ENCODE peak calls at places on chromosomes 2 and 18, in ten cellular contexts. Q is stimulated activated CD8-positive, alpha-beta memory T cell treated with anti-CD3 and anti-CD28 coated beads, Interleukin-12 subunit alpha, Interleukin-12 subunit beta, amount 100 ng/mL, for 1 hour; W is AML-193; A is NCI-H1092 treated with DMSO at 0.1 percent for 48 hours; B is iris pigment epithelial cell; D is hippocampal formation; C is SJSA1; U is A172; Z is GM12892; E is activated CD8-positive, alpha-beta memory T cell treated with anti-CD3 and anti-CD28 coated beads, Interleukin-2, amount 50 U/mL, for 48 hours. J is an unnamed sample.
A peak's percentile ranks its signal among the peaks of the same experiment; 100 is the strongest.

GRCh38 chr18:65425366-65425765 is 325.4 kb upstream of the CDH7 start:
- DNase-seq in U (no peak), Q (no peak), W (no peak), D (no peak), Z (no peak), B (no peak), A (no peak), E (no peak), C (no peak), J (no peak)

GRCh38 chr2:21966139-21966538 is 842.4 kb downstream of the TDRD15 start:
- DNase-seq in Q (no peak), D (no peak), B (no peak), E (no peak), C (no peak), A (no peak), W (no peak), Z (no peak), U (no peak), J (no peak)

GRCh38 chr2:138274421-138275291 is 226.9 kb upstream of the SPOPL start:
- DNase-seq in A (no peak), U (peak; percentile 90), C (peak; percentile 43), D (no peak), E (no peak), W (no peak), Q (no peak), B (peak; percentile 47), Z (no peak), J (no peak)

GRCh38 chr2:233325814-233326213 is 18.2 kb downstream of the SAG start:
- DNase-seq in Z (no peak), A (no peak), Q (no peak), C (no peak), B (no peak), D (no peak), W (no peak), E (no peak), U (no peak), J (no peak)

GRCh38 chr2:142794850-142795249 is 82.6 kb upstream of the KYNU start:
- DNase-seq in A (no peak), Q (no peak), Z (no peak), E (no peak), B (no peak), W (no peak), D (no peak), C (no peak), U (no peak), J (no peak)

GRCh38 chr2:16626497-16626896 is 39.1 kb downstream of the CYRIA start:
- DNase-seq in E (no peak), Z (no peak), B (peak; percentile 78), U (peak; percentile 68), C (no peak), W (peak; percentile 12), A (no peak), D (no peak), Q (no peak), J (no peak)

GRCh38 chr2:151289972-151290335 is 486 bp upstream of the NMI start:
- DNase-seq in W (peak; percentile 83), Q (peak; percentile 2), B (peak; percentile 64), Z (no peak), A (no peak), U (peak; percentile 46), D (no peak), E (no peak), C (peak; percentile 70), J (no peak)

GRCh38 chr2:127464470-127465257 is 46.4 kb downstream of the PROC start:
- DNase-seq in Q (no peak), U (no peak), E (no peak), C (no peak), Z (no peak), B (no peak), W (no peak), A (no peak), D (no peak), J (no peak)

GRCh38 chr2:81767173-81767720 is 1462.7 kb upstream of the LRRTM1 start:
- DNase-seq in Q (no peak), Z (no peak), B (no peak), D (no peak), E (no peak), C (no peak), W (no peak), U (peak; percentile 69), A (no peak), J (no peak)

GRCh38 chr2:24201496-24201895 is 26.6 kb downstream of the FAM228A start:
- DNase-seq in U (no peak), B (peak; percentile 19), E (no peak), W (no peak), A (no peak), D (peak; percentile 26), Z (no peak), Q (no peak), C (no peak), J (no peak)

GRCh38 chr2:141496805-141497204 is 634.0 kb downstream of the LRP1B start:
- DNase-seq in E (no peak), B (peak; percentile 63), Q (no peak), C (no peak), U (no peak), A (no peak), W (peak; percentile 43), D (no peak), Z (no peak), J (no peak)

GRCh38 chr2:70983506-70984227 is 5.2 kb downstream of the ANKRD53 start:
- DNase-seq in C (no peak), W (no peak), B (no peak), Z (no peak), D (no peak), A (no peak), E (peak; percentile 37), U (no peak), Q (no peak), J (no peak)

GRCh38 chr2:202185816-202186221 is 52.6 kb downstream of the SUMO1 start:
- DNase-seq in U (peak; percentile 79), D (no peak), B (peak; percentile 63), C (peak; percentile 41), Q (no peak), W (no peak), Z (no peak), E (no peak), A (no peak), J (no peak)

GRCh38 chr18:63085611-63086010 is 234.0 kb downstream of the BCL2 start:
- DNase-seq in C (no peak), E (no peak), D (no peak), Z (no peak), B (no peak), U (no peak), W (no peak), Q (no peak), A (no peak), J (no peak)

GRCh38 chr2:27973592-27973991 is 83.1 kb downstream of the BABAM2 start:
- DNase-seq in U (no peak), W (no peak), Z (no peak), B (peak; percentile 43), E (no peak), C (no peak), Q (no peak), D (no peak), A (no peak), J (no peak)

GRCh38 chr2:222024934-222025890 is 273.6 kb downstream of the PAX3 start:
- DNase-seq in B (peak; percentile 60), Q (no peak), E (no peak), D (peak; percentile 8), C (peak; percentile 19), U (peak; percentile 54), W (no peak), Z (no peak), A (peak; percentile 51), J (peak; percentile 57)

GRCh38 chr2:64989982-64990614 is 899 bp downstream of the SLC1A4 start:
- DNase-seq in B (no peak), U (no peak), Z (no peak), C (no peak), W (no peak), D (no peak), Q (no peak), E (no peak), A (peak; percentile 7), J (peak; percentile 41)

GRCh38 chr2:144942516-144943256 is 422.8 kb upstream of the ZEB2 start:
- DNase-seq in Z (no peak), B (peak; percentile 81), D (no peak), E (no peak), W (no peak), A (no peak), C (peak; percentile 53), Q (no peak), U (peak; percentile 63), J (no peak)

GRCh38 chr2:121177905-121178304 is 107.1 kb downstream of the TFCP2L1 start:
- DNase-seq in Q (no peak), A (no peak), E (no peak), C (no peak), Z (no peak), U (no peak), W (no peak), D (no peak), B (no peak), J (no peak)

GRCh38 chr2:85259101-85259590 is 68.6 kb downstream of the TGOLN2 start:
- DNase-seq in A (no peak), D (no peak), B (peak; percentile 84), U (no peak), E (no peak), Q (no peak), W (no peak), Z (no peak), C (peak; percentile 78), J (no peak)

GRCh38 chr2:14778015-14778414 is 145.5 kb downstream of the LRATD1 start:
- DNase-seq in D (no peak), A (no peak), E (no peak), Q (no peak), Z (no peak), W (no peak), U (peak; percentile 46), C (no peak), B (peak; percentile 55), J (no peak)